ENCODE peak calls at places on chromosomes 12 and 14, in ten cellular contexts. O, Y, A, K, V, M, S, Z, I and G are unnamed samples.
A peak's percentile ranks its signal among the peaks of the same experiment; 100 is the strongest.

GRCh38 chr12:3962661-3963483 is 89.7 kb upstream of the PARP11 start:
- DNase-seq in V (no peak), O (no peak), K (no peak), M (peak; percentile 78), A (no peak), Y (peak; percentile 69), S (peak; percentile 65), Z (no peak), I (no peak), G (no peak)

GRCh38 chr14:92615451-92615850 is 101.9 kb downstream of the RIN3 start:
- DNase-seq in M (peak; percentile 74), O (no peak), Y (no peak), I (no peak), A (no peak), K (no peak), Z (no peak), V (no peak), S (peak; percentile 74), G (no peak)

GRCh38 chr14:81427348-81428058 is 27.4 kb upstream of the STON2 start:
- DNase-seq in V (no peak), Z (no peak), S (no peak), A (no peak), Y (no peak), M (no peak), O (peak; percentile 23), I (peak; percentile 67), K (no peak), G (no peak)

GRCh38 chr14:99539503-99539902 is 58.3 kb downstream of the CCNK start:
- DNase-seq in O (no peak), K (no peak), Y (no peak), A (no peak), I (no peak), Z (no peak), S (no peak), M (no peak), V (no peak), G (peak; percentile 80)

GRCh38 chr14:68941820-68942219 is 37.3 kb downstream of the ACTN1 start:
- DNase-seq in O (peak; percentile 90), K (peak; percentile 91), I (no peak), M (no peak), Z (no peak), S (no peak), Y (no peak), V (no peak), A (peak; percentile 50), G (peak; percentile 50)

GRCh38 chr12:89314060-89314761 is 38.1 kb downstream of the DUSP6 start:
- DNase-seq in M (no peak), I (no peak), Z (no peak), S (no peak), V (no peak), O (no peak), Y (no peak), K (no peak), A (no peak), G (no peak)

GRCh38 chr12:51972849-51973273 is 21.4 kb downstream of the ACVR1B start:
- DNase-seq in M (peak; percentile 85), O (peak; percentile 67), Y (peak; percentile 87), V (no peak), S (peak; percentile 24), K (no peak), Z (no peak), A (no peak), I (no peak), G (peak; percentile 97)

GRCh38 chr12:57697076-57697475 is 3.1 kb downstream of the OS9 start:
- DNase-seq in S (no peak), K (no peak), A (no peak), Y (no peak), M (no peak), O (no peak), I (no peak), V (no peak), Z (no peak), G (no peak)

GRCh38 chr12:77796775-77797174 is 33.9 kb upstream of the NAV3 start:
- DNase-seq in K (peak; percentile 5), S (no peak), Z (no peak), A (no peak), I (no peak), V (no peak), O (peak; percentile 36), M (no peak), Y (no peak), G (peak; percentile 31)

GRCh38 chr12:1518763-1519516 is 75.4 kb downstream of the FBXL14 start:
- DNase-seq in I (peak; percentile 54), A (no peak), M (no peak), Z (no peak), O (peak; percentile 93), V (no peak), K (no peak), Y (peak; percentile 65), S (no peak), G (peak; percentile 41)

GRCh38 chr12:88300931-88301330 is 158.8 kb downstream of the TMTC3 start:
- DNase-seq in K (no peak), Y (no peak), Z (no peak), O (no peak), I (no peak), S (no peak), A (no peak), M (no peak), V (no peak), G (no peak)

GRCh38 chr12:47943492-47944359 is 19.7 kb upstream of the TMEM106C start:
- DNase-seq in Z (no peak), M (no peak), I (no peak), Y (no peak), S (no peak), V (no peak), O (no peak), K (no peak), A (no peak), G (no peak)

GRCh38 chr12:85575115-85576096 is 260.8 kb downstream of the RASSF9 start:
- DNase-seq in Y (no peak), S (no peak), V (peak; percentile 76), A (peak; percentile 20), Z (peak; percentile 61), M (peak; percentile 21), K (peak; percentile 16), I (peak; percentile 68), O (peak; percentile 61), G (peak; percentile 80)

GRCh38 chr14:56580317-56580711 is 716 bp downstream of the TMEM260 start:
- DNase-seq in V (no peak), S (no peak), Y (no peak), M (no peak), I (peak; percentile 73), K (no peak), A (no peak), O (no peak), Z (no peak), G (no peak)

GRCh38 chr12:64916431-64916830 is 92.0 kb downstream of the TBC1D30 start:
- DNase-seq in V (no peak), Z (no peak), M (no peak), Y (no peak), K (no peak), I (no peak), S (no peak), O (no peak), A (no peak), G (no peak)

GRCh38 chr14:56300495-56300894 is 182.3 kb downstream of the PELI2 start:
- DNase-seq in K (peak; percentile 11), O (peak; percentile 25), A (no peak), I (no peak), Y (no peak), V (no peak), M (no peak), Z (no peak), S (no peak), G (no peak)

GRCh38 chr12:56300644-56301464 is 724 bp upstream of the CS start:
- DNase-seq in S (no peak), V (no peak), Y (no peak), O (no peak), I (no peak), K (peak; percentile 23), A (no peak), M (no peak), Z (no peak), G (no peak)

GRCh38 chr14:68084256-68084655 is 264.7 kb downstream of the RAD51B start:
- DNase-seq in V (no peak), Y (no peak), A (no peak), Z (no peak), M (no peak), O (peak; percentile 35), S (no peak), K (no peak), I (no peak), G (peak; percentile 29)

GRCh38 chr12:94994312-94994711 is 9.2 kb downstream of the NDUFA12 start:
- DNase-seq in K (peak; percentile 50), S (no peak), I (no peak), A (peak; percentile 13), Z (no peak), Y (no peak), V (no peak), M (no peak), O (peak; percentile 88), G (no peak)

GRCh38 chr12:57454566-57455373 is at the start of gene INHBE:
- DNase-seq in A (no peak), Z (peak; percentile 54), M (peak; percentile 43), Y (no peak), K (no peak), S (no peak), O (peak; percentile 45), I (peak; percentile 53), V (no peak), G (no peak)

GRCh38 chr12:109919466-109919865 is 19.4 kb downstream of the TCHP start:
- DNase-seq in Z (no peak), S (no peak), V (no peak), O (no peak), A (no peak), Y (no peak), I (no peak), M (no peak), K (no peak), G (no peak)

GRCh38 chr12:66103011-66103913 is 27.3 kb downstream of the LLPH start:
- DNase-seq in S (no peak), A (no peak), O (no peak), I (no peak), K (no peak), Z (no peak), V (no peak), Y (no peak), M (peak; percentile 26), G (no peak)

GRCh38 chr14:22070119-22070982 is 396.7 kb upstream of the OR4E1 start:
- DNase-seq in M (peak; percentile 67), O (peak; percentile 5), S (peak; percentile 34), A (no peak), K (no peak), Z (no peak), I (no peak), V (no peak), Y (no peak), G (peak; percentile 22)